ENCODE peak calls at places on chromosomes 4 and X, in five cellular contexts. F is dermis blood vessel endothelial cell; X is B cell; O is AG10803; D is activated CD4-positive, CD25-positive, alpha-beta regulatory T cell treated with anti-CD3 and anti-CD28 coated beads, Interleukin-2, amount 50 U/mL, for 16 hours. J is an unnamed sample.
A peak's percentile ranks its signal among the peaks of the same experiment; 100 is the strongest.

GRCh38 chrX:129779747-129780146 is at the start of gene SASH3:
- DNase-seq in X (peak; percentile 84), F (no peak), O (no peak), D (no peak), J (peak; percentile 82)

GRCh38 chr4:6746721-6747689 is 31.0 kb downstream of the BLOC1S4 start:
- DNase-seq in X (no peak), O (no peak), F (no peak), D (no peak), J (peak; percentile 90)

GRCh38 chr4:171812377-171813194 is 618 bp upstream of the GALNTL6 start:
- DNase-seq in O (no peak), D (no peak), X (peak; percentile 19), F (no peak), J (no peak)

GRCh38 chrX:30888526-30889146 is 418 bp downstream of the TAB3 start:
- DNase-seq in D (no peak), F (peak; percentile 14), X (no peak), O (no peak), J (no peak)

GRCh38 chr4:37666625-37667071 is 19.5 kb downstream of the RELL1 start:
- DNase-seq in D (no peak), X (no peak), O (peak; percentile 78), F (peak; percentile 97), J (no peak)

GRCh38 chr4:7511509-7511908 is 76.8 kb upstream of the PSAPL1 start:
- DNase-seq in O (no peak), F (no peak), D (no peak), X (no peak), J (no peak)

GRCh38 chrX:150935466-150935865 is 37.0 kb upstream of the CD99L2 start:
- DNase-seq in D (no peak), O (peak; percentile 88), F (no peak), X (no peak), J (no peak)

GRCh38 chr4:130257271-130257670 is 1161.3 kb downstream of the C4orf33 start:
- DNase-seq in D (no peak), O (peak; percentile 34), X (no peak), F (no peak), J (no peak)

GRCh38 chr4:24801136-24801855 is 5.9 kb downstream of the SOD3 start:
- DNase-seq in D (no peak), O (no peak), X (no peak), F (no peak), J (no peak)

GRCh38 chrX:110402091-110402854 is 43.6 kb downstream of the RTL9 start:
- DNase-seq in F (no peak), O (peak; percentile 83), D (no peak), X (no peak), J (no peak)

GRCh38 chrX:155334486-155335316 is at the start of gene CLIC2:
- DNase-seq in F (peak; percentile 30), O (peak; percentile 65), D (no peak), X (no peak), J (peak; percentile 43)

GRCh38 chr4:74805601-74806000 is 11.3 kb upstream of the BTC start:
- DNase-seq in F (no peak), O (peak; percentile 27), X (no peak), D (no peak), J (no peak)

GRCh38 chrX:68440940-68441339 is 7.6 kb upstream of the OPHN1 start:
- DNase-seq in F (peak; percentile 87), O (peak; percentile 54), X (no peak), D (no peak), J (no peak)

GRCh38 chrX:109840585-109840984 is 107.5 kb upstream of the ACSL4 start:
- DNase-seq in X (no peak), O (peak; percentile 92), D (no peak), F (peak; percentile 45), J (no peak)

GRCh38 chr4:26150948-26151347 is 169.9 kb upstream of the RBPJ start:
- DNase-seq in O (no peak), D (no peak), F (no peak), X (no peak), J (no peak)

GRCh38 chrX:143429021-143429570 is 88.2 kb downstream of the SPANXN3 start:
- DNase-seq in X (no peak), O (peak; percentile 0), D (no peak), F (no peak), J (no peak)

GRCh38 chrX:23779025-23779424 is 3.9 kb upstream of the SAT1 start:
- DNase-seq in F (no peak), X (no peak), O (peak; percentile 61), D (no peak), J (no peak)

GRCh38 chr4:82667761-82668505 is 106.1 kb upstream of the TMEM150C start:
- DNase-seq in X (no peak), D (no peak), O (peak; percentile 9), F (no peak), J (no peak)

GRCh38 chrX:123899701-123900100 is 39.8 kb downstream of the XIAP start:
- DNase-seq in X (no peak), D (no peak), O (peak; percentile 4), F (peak; percentile 37), J (no peak)

GRCh38 chr4:3478446-3479357 is 15.6 kb downstream of the DOK7 start:
- DNase-seq in O (no peak), D (no peak), X (no peak), F (no peak), J (no peak)

GRCh38 chr4:166460769-166461550 is 587.9 kb downstream of the TLL1 start:
- DNase-seq in D (no peak), X (no peak), O (no peak), F (no peak), J (no peak)

GRCh38 chrX:64152857-64153256 is 52.7 kb downstream of the AMER1 start:
- DNase-seq in F (no peak), O (no peak), X (no peak), D (no peak), J (no peak)

GRCh38 chrX:50903387-50904027 is 7.0 kb upstream of the BMP15 start:
- DNase-seq in F (peak; percentile 72), O (peak; percentile 24), D (no peak), X (peak; percentile 6), J (no peak)

GRCh38 chr4:148704291-148704690 is 262.1 kb upstream of the NR3C2 start:
- DNase-seq in X (no peak), F (peak; percentile 39), D (no peak), O (no peak), J (no peak)

GRCh38 chrX:144722307-144722706 is 525.0 kb upstream of the SPANXN1 start:
- DNase-seq in X (no peak), O (no peak), D (no peak), F (no peak), J (no peak)

GRCh38 chr4:104971458-104971857 is 175.2 kb upstream of the TET2 start:
- DNase-seq in F (no peak), O (no peak), D (no peak), X (no peak), J (no peak)

GRCh38 chr4:67167849-67168248 is 377.5 kb downstream of the CENPC start:
- DNase-seq in X (no peak), F (no peak), O (no peak), D (no peak), J (no peak)

GRCh38 chr4:158825443-158826036 is 56.7 kb downstream of the FNIP2 start:
- DNase-seq in O (no peak), X (no peak), D (no peak), F (no peak), J (no peak)

GRCh38 chr4:140185725-140186124 is 31.7 kb upstream of the MAML3 start:
- DNase-seq in X (no peak), F (no peak), O (no peak), D (no peak), J (no peak)

GRCh38 chr4:17814140-17814539 is 3.4 kb downstream of the NCAPG start:
- DNase-seq in D (no peak), F (peak; percentile 78), O (peak; percentile 41), X (no peak), J (no peak)

GRCh38 chr4:5962416-5962815 is 55.8 kb downstream of the C4orf50 start:
- DNase-seq in F (no peak), O (no peak), X (no peak), D (no peak), J (no peak)

GRCh38 chrX:113828470-113828869 is 755.4 kb upstream of the HTR2C start:
- DNase-seq in X (no peak), D (no peak), F (no peak), O (no peak), J (no peak)

GRCh38 chrX:13688772-13689518 is at the start of gene RAB9A:
- DNase-seq in F (peak; percentile 76), D (peak; percentile 63), O (peak; percentile 62), X (peak; percentile 82), J (peak; percentile 86)